ENCODE peak calls at places on chromosomes 4 and X, in ten cellular contexts. Y is heart left ventricle, L is IMR-90, S is astrocyte of the cerebellum, Z is HFF-Myc, O is tibial artery, U is fibroblast of pulmonary artery, C is GM12865, V is fibroblast of the aortic adventitia, J is left ventricle myocardium inferior. F is an unnamed sample.

GRCh38 chr4:4874254-4874653 is 14.8 kb downstream of the MSX1 start:
- DNase-seq in V (no peak), L (no peak), S (no peak), U (no peak), C (no peak), Y (no peak), O (no peak), Z (no peak), J (no peak), F (no peak)

GRCh38 chr4:5200546-5200945 is 149.3 kb downstream of the STK32B start:
- DNase-seq in U (no peak), C (no peak), S (no peak), J (no peak), O (no peak), L (peak), Z (no peak), V (no peak), Y (no peak), F (no peak)

GRCh38 chr4:15610855-15611254 is 44.3 kb downstream of the FBXL5 start:
- DNase-seq in S (no peak), U (no peak), V (no peak), L (no peak), J (no peak), O (no peak), Z (no peak), C (no peak), Y (no peak), F (no peak)

GRCh38 chr4:48688953-48689352 is 91.1 kb downstream of the FRYL start:
- DNase-seq in C (no peak), O (no peak), V (no peak), J (no peak), L (no peak), Z (no peak), S (no peak), Y (no peak), U (no peak), F (no peak)

GRCh38 chrX:71082778-71083177 is 12.9 kb upstream of the FOXO4 start:
- DNase-seq in C (no peak), S (no peak), O (no peak), J (no peak), U (no peak), L (no peak), Z (no peak), Y (no peak), V (no peak), F (no peak)

GRCh38 chrX:68703849-68704248 is 56.4 kb downstream of the STARD8 start:
- DNase-seq in J (no peak), U (no peak), S (no peak), Z (no peak), L (no peak), O (no peak), V (no peak), Y (no peak), C (no peak), F (no peak)

GRCh38 chrX:54695816-54696487 is 102.1 kb downstream of the ITIH6 start:
- DNase-seq in U (no peak), S (no peak), Y (no peak), O (no peak), C (peak), J (no peak), L (no peak), Z (no peak), V (no peak), F (peak)

GRCh38 chr4:96131186-96131585 is 291.3 kb downstream of the PDHA2 start:
- DNase-seq in L (no peak), S (no peak), C (no peak), Y (no peak), U (peak), J (no peak), V (no peak), Z (no peak), O (no peak), F (no peak)

GRCh38 chrX:40749874-40750273 is 14.5 kb upstream of the MED14 start:
- DNase-seq in V (no peak), C (peak), O (no peak), Z (no peak), J (no peak), Y (no peak), S (no peak), L (no peak), U (no peak), F (peak)

GRCh38 chr4:118835896-118836762 is at the start of gene SEC24D:
- DNase-seq in Y (peak), O (peak), V (peak), C (peak), S (peak), U (peak), L (peak), J (peak), Z (peak), F (peak)

GRCh38 chrX:80246273-80246672 is 174.0 kb upstream of the TENT5D start:
- DNase-seq in Z (no peak), U (no peak), Y (no peak), O (no peak), C (no peak), V (peak), L (no peak), S (no peak), J (no peak), F (no peak)

GRCh38 chrX:29466441-29466840 is 748.9 kb upstream of the MAGEB2 start:
- DNase-seq in L (no peak), U (peak), V (peak), O (no peak), Z (no peak), C (no peak), Y (no peak), S (peak), J (no peak), F (no peak)

GRCh38 chrX:55007633-55008032 is 7.5 kb downstream of the APEX2 start:
- DNase-seq in Z (peak), Y (peak), V (peak), J (no peak), U (peak), O (peak), C (no peak), S (peak), L (peak), F (no peak)

GRCh38 chr4:119750771-119751170 is 122.2 kb upstream of the PDE5A start:
- DNase-seq in Z (no peak), L (peak), U (no peak), V (peak), O (no peak), Y (no peak), S (peak), C (no peak), J (no peak), F (no peak)

GRCh38 chr4:39044947-39045734 is 12.9 kb upstream of the TMEM156 start:
- DNase-seq in V (peak), Z (no peak), U (peak), Y (no peak), J (peak), C (no peak), L (no peak), O (no peak), S (no peak), F (no peak)

GRCh38 chr4:172489896-172490295 is 676.7 kb downstream of the GALNTL6 start:
- DNase-seq in L (no peak), V (no peak), Z (no peak), U (no peak), J (no peak), Y (no peak), C (no peak), S (no peak), O (no peak), F (no peak)

GRCh38 chr4:5662555-5662954 is 45.8 kb downstream of the EVC2 start:
- DNase-seq in L (no peak), O (no peak), V (no peak), S (no peak), J (no peak), Y (no peak), U (no peak), Z (no peak), C (no peak), F (no peak)

GRCh38 chr4:150209140-150209829 is 131.0 kb downstream of the DCLK2 start:
- DNase-seq in Y (peak), L (peak), C (peak), V (peak), U (peak), O (peak), S (peak), Z (peak), J (peak), F (no peak)

GRCh38 chr4:21514022-21514421 is 434.6 kb downstream of the KCNIP4 start:
- DNase-seq in Z (no peak), J (no peak), V (no peak), Y (no peak), L (no peak), C (no peak), S (no peak), U (no peak), O (no peak), F (no peak)

GRCh38 chrX:9494806-9495205 is 29.9 kb downstream of the TBL1X start:
- DNase-seq in J (no peak), L (peak), C (no peak), V (no peak), O (no peak), U (peak), S (no peak), Y (no peak), Z (no peak), F (no peak)

GRCh38 chr4:57465321-57466056 is 355.3 kb upstream of the IGFBP7 start:
- DNase-seq in S (no peak), Y (no peak), L (no peak), V (no peak), C (no peak), O (no peak), U (no peak), Z (no peak), J (no peak), F (no peak)

GRCh38 chr4:182265881-182266280 is 22.7 kb downstream of the TENM3 start:
- DNase-seq in U (no peak), S (no peak), J (no peak), Z (no peak), V (no peak), Y (no peak), C (peak), O (no peak), L (no peak), F (no peak)

GRCh38 chr4:182261651-182262223 is 18.5 kb downstream of the TENM3 start:
- DNase-seq in O (no peak), Z (no peak), S (no peak), J (no peak), Y (no peak), L (no peak), U (no peak), C (no peak), V (no peak), F (no peak)

GRCh38 chr4:182264139-182264752 is 21.0 kb downstream of the TENM3 start:
- DNase-seq in Y (no peak), V (no peak), J (no peak), Z (no peak), C (no peak), L (no peak), O (no peak), S (no peak), U (no peak), F (no peak)

GRCh38 chr4:182267048-182267447 is 23.8 kb downstream of the TENM3 start:
- DNase-seq in V (no peak), U (no peak), L (no peak), S (no peak), Z (no peak), C (no peak), Y (no peak), O (no peak), J (no peak), F (no peak)

GRCh38 chr4:182263562-182263961 is 20.4 kb downstream of the TENM3 start:
- DNase-seq in Y (no peak), Z (no peak), S (no peak), O (no peak), C (no peak), V (no peak), L (no peak), U (no peak), J (no peak), F (no peak)
- H3K4me3 ChIP-seq in Y (no peak), Z (no peak), S (no peak), O (no peak), C (no peak), V (no peak), L (no peak), U (no peak), J (no peak), F (no peak)

GRCh38 chr4:20301161-20301560 is 49.5 kb downstream of the SLIT2 start:
- DNase-seq in L (no peak), Z (no peak), V (peak), S (no peak), U (no peak), O (no peak), Y (no peak), J (no peak), C (no peak), F (no peak)

GRCh38 chr4:20311863-20312262 is 60.2 kb downstream of the SLIT2 start:
- DNase-seq in O (no peak), L (peak), Y (no peak), V (no peak), C (no peak), U (no peak), Z (no peak), S (peak), J (no peak), F (no peak)

GRCh38 chr4:20305976-20306375 is 54.3 kb downstream of the SLIT2 start:
- DNase-seq in V (peak), O (no peak), J (no peak), U (peak), C (no peak), L (peak), Y (no peak), Z (no peak), S (peak), F (no peak)
- TF ChIP-seq CTCF in V (peak), O (no peak), J (no peak), U (peak), C (no peak), L (peak), Y (no peak), Z (peak), S (peak), F (peak)

DNA sequence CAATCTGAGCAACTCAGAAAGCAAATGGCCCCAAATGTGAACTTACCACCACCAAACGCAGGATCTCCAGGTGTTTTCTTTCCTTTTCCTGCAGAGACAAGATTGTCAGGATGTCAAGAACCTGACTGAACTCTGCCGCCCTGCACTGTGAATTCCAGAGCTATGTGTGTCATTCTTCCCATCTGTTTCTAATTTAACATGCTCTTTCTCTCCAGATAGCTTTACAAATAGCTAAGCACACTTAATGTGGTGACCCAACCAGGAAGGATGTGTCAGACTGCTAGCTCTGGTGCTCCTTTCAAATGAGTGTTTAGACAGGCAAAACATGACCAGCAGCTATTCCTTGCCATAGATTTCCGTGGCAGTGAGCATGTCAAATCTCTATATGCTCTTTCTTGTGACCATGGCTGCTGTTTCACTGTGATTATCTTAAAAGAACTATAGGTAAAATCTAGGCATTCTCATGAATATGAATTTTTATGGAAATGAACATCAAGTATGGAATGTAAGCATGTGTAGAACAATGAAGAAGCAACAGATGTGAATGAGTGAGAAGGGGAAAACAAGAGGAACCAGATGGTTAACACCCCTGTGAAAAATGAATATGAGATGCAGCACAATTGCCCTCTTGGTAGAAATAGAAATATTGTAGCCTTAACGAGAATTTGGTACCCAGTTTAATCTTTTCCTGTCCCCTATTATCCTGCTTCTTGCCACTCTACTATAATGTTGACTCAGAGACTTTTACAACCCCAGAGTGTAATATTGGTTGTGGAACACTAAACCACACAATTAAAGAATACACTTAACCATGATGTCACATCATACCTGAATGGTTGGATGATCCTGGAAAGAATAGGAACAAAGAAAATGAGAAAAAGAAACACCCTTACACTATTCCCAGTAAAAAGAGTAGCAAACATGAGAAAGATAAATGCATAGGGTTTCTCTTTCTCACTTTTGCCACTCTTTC is 247.8 kb upstream of the DKK2 start:
- DNase-seq in L (peak), V (peak), O (no peak), U (peak), S (peak), J (no peak), Z (peak), C (no peak), Y (no peak), F (no peak)
- H3K4me3 ChIP-seq in L (no peak), V (no peak), O (no peak), U (no peak), S (peak), J (no peak), Z (peak), C (no peak), Y (no peak), F (no peak)

DNA sequence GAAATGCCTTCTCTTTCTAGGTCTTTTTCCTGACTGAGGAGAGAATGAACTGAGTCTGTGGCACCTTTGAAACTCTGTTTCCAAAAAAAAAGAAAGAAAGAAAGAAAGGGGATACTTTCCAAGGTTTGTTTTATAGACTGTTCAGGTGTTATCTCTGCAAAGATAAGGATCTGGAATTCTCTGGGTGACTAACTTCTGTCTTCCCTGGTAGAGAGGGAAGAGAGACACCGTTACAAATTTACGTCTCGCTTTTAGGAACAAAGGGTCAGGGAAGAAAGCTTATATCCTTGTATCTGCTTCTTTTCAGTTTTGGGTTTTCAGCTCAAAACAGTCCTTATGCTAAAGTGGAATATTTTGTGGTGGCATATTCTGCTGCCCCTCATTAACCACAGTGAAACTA is 314.1 kb downstream of the RAPGEF2 start:
- DNase-seq in O (no peak), J (no peak), S (no peak), V (no peak), C (no peak), L (no peak), Y (no peak), Z (no peak), U (no peak), F (no peak)
- TF ChIP-seq CTCF in O (no peak), J (no peak), S (no peak), V (no peak), C (no peak), L (no peak), Y (no peak), Z (no peak), U (no peak), F (no peak)